ENCODE peak calls at places on chromosomes 2 and 18, in seven cellular contexts. One of them, this sample, is unnamed.

GRCh38 chr2:43175187-43175490 is 51.3 kb downstream of the ZFP36L2 start:
- DNase-seq in bronchial epithelial cell: no peak
- DNase-seq in C1 segment of cervical spinal cord: no peak
- DNase-seq in neuronal stem cell: no peak
- DNase-seq in sciatic nerve: no peak
- DNase-seq in T-helper 17 cell: no peak
- DNase-seq in substantia nigra: no peak
- DNase-seq in this sample: no peak

GRCh38 chr2:190404487-190404886 is 3.7 kb upstream of the MFSD6 start:
- DNase-seq in C1 segment of cervical spinal cord: no peak
- DNase-seq in substantia nigra: no peak
- DNase-seq in bronchial epithelial cell: peak
- DNase-seq in T-helper 17 cell: no peak
- DNase-seq in neuronal stem cell: no peak
- DNase-seq in sciatic nerve: no peak
- DNase-seq in this sample: peak

GRCh38 chr2:66428986-66429612 is 5.8 kb upstream of the MEIS1 start:
- DNase-seq in T-helper 17 cell: no peak
- DNase-seq in sciatic nerve: no peak
- DNase-seq in neuronal stem cell: no peak
- DNase-seq in C1 segment of cervical spinal cord: no peak
- DNase-seq in substantia nigra: no peak
- DNase-seq in bronchial epithelial cell: peak
- DNase-seq in this sample: peak

GRCh38 chr18:22048932-22049615 is 120.3 kb upstream of the GATA6 start:
- DNase-seq in sciatic nerve: no peak
- DNase-seq in T-helper 17 cell: no peak
- DNase-seq in bronchial epithelial cell: no peak
- DNase-seq in C1 segment of cervical spinal cord: no peak
- DNase-seq in substantia nigra: no peak
- DNase-seq in neuronal stem cell: no peak
- DNase-seq in this sample: no peak

GRCh38 chr18:50853863-50854271 is 25.1 kb upstream of the ME2 start:
- DNase-seq in sciatic nerve: no peak
- DNase-seq in T-helper 17 cell: no peak
- DNase-seq in bronchial epithelial cell: peak
- DNase-seq in C1 segment of cervical spinal cord: no peak
- DNase-seq in substantia nigra: no peak
- DNase-seq in neuronal stem cell: no peak
- DNase-seq in this sample: no peak

GRCh38 chr2:138415891-138416494 is 85.6 kb upstream of the SPOPL start:
- DNase-seq in sciatic nerve: no peak
- DNase-seq in T-helper 17 cell: no peak
- DNase-seq in bronchial epithelial cell: peak
- DNase-seq in neuronal stem cell: no peak
- DNase-seq in substantia nigra: no peak
- DNase-seq in C1 segment of cervical spinal cord: no peak
- DNase-seq in this sample: no peak

GRCh38 chr2:60533114-60534033 is 20.1 kb downstream of the BCL11A start:
- DNase-seq in T-helper 17 cell: no peak
- DNase-seq in sciatic nerve: no peak
- DNase-seq in bronchial epithelial cell: peak
- DNase-seq in substantia nigra: no peak
- DNase-seq in neuronal stem cell: no peak
- DNase-seq in C1 segment of cervical spinal cord: no peak
- DNase-seq in this sample: peak

GRCh38 chr2:1744446-1745170 is at the start of gene PXDN:
- DNase-seq in neuronal stem cell: peak
- DNase-seq in C1 segment of cervical spinal cord: no peak
- DNase-seq in T-helper 17 cell: no peak
- DNase-seq in sciatic nerve: peak
- DNase-seq in substantia nigra: no peak
- DNase-seq in bronchial epithelial cell: peak
- DNase-seq in this sample: peak

GRCh38 chr2:161424179-161424763 is 8.2 kb downstream of the TBR1 start:
- DNase-seq in T-helper 17 cell: no peak
- DNase-seq in substantia nigra: no peak
- DNase-seq in sciatic nerve: no peak
- DNase-seq in C1 segment of cervical spinal cord: no peak
- DNase-seq in neuronal stem cell: peak
- DNase-seq in bronchial epithelial cell: no peak
- DNase-seq in this sample: no peak

This sample was measured in AG08396.